ENCODE peak calls at places on chromosome 10, in ten cellular contexts. J is HAP-1; Z is stimulated activated CD4-positive, alpha-beta T cell treated with anti-CD3 and anti-CD28 coated beads, Interleukin-4, amount 100 ng/mL, for 24 hours; U is activated CD4-positive, alpha-beta T cell treated with anti-CD3 and anti-CD28 coated beads for 1 hour; H is central memory CD4-positive, alpha-beta T cell; R is fibroblast of gingiva; V is coronary artery; X is fibroblast of the aortic adventitia; K is HTR-8/SVneo; M is sciatic nerve. T is an unnamed sample.

GRCh38 chr10:13693783-13694450 is 107.2 kb downstream of the PRPF18 start:
- DNase-seq in J (no peak), Z (no peak), U (no peak), H (no peak), R (no peak), V (no peak), X (no peak), K (no peak), M (no peak), T (no peak)

GRCh38 chr10:30784896-30785605 is 155.5 kb upstream of the LYZL2 start:
- DNase-seq in J (no peak), Z (peak), U (no peak), H (no peak), R (peak), V (peak), X (peak), K (peak), M (peak), T (peak)

GRCh38 chr10:52541082-52541481 is 227.0 kb downstream of the DKK1 start:
- DNase-seq in J (no peak), Z (no peak), U (no peak), H (no peak), R (peak), V (no peak), X (peak), K (no peak), M (no peak), T (no peak)

GRCh38 chr10:45373003-45373782 is 823 bp upstream of the ALOX5 start:
- DNase-seq in J (peak), Z (peak), U (no peak), H (peak), R (no peak), V (no peak), X (no peak), K (no peak), M (no peak), T (peak)

GRCh38 chr10:86165666-86166065 is 200.9 kb downstream of the GRID1 start:
- DNase-seq in J (no peak), Z (no peak), U (no peak), H (no peak), R (no peak), V (no peak), X (no peak), K (no peak), M (peak), T (no peak)

GRCh38 chr10:113094114-113094486 is 144.1 kb downstream of the TCF7L2 start:
- DNase-seq in J (peak), Z (no peak), U (no peak), H (peak), R (peak), V (no peak), X (no peak), K (no peak), M (no peak), T (peak)

GRCh38 chr10:70357447-70358035 is 24.9 kb downstream of the LRRC20 start:
- DNase-seq in J (no peak), Z (no peak), U (no peak), H (no peak), R (no peak), V (no peak), X (no peak), K (no peak), M (no peak), T (peak)

GRCh38 chr10:33273295-33274002 is 61.0 kb downstream of the NRP1 start:
- DNase-seq in J (peak), Z (no peak), U (no peak), H (no peak), R (peak), V (peak), X (peak), K (peak), M (peak), T (no peak)

GRCh38 chr10:114143160-114143559 is 30.8 kb downstream of the CCDC186 start:
- DNase-seq in J (no peak), Z (no peak), U (no peak), H (no peak), R (no peak), V (no peak), X (no peak), K (no peak), M (no peak), T (no peak)

GRCh38 chr10:46035923-46036849 is 5.8 kb upstream of the NCOA4 start:
- DNase-seq in J (no peak), Z (no peak), U (no peak), H (no peak), R (no peak), V (no peak), X (no peak), K (no peak), M (no peak), T (no peak)

GRCh38 chr10:109018892-109019507 is 904.3 kb downstream of the XPNPEP1 start:
- DNase-seq in J (no peak), Z (no peak), U (no peak), H (no peak), R (no peak), V (no peak), X (peak), K (peak), M (no peak), T (no peak)

GRCh38 chr10:79446451-79447020 is 1.1 kb upstream of the ZCCHC24 start:
- DNase-seq in J (peak), Z (no peak), U (peak), H (no peak), R (no peak), V (peak), X (no peak), K (no peak), M (peak), T (no peak)

GRCh38 chr10:42984761-42985325 is 92.0 kb upstream of the RET start:
- DNase-seq in J (peak), Z (no peak), U (no peak), H (no peak), R (no peak), V (peak), X (no peak), K (no peak), M (no peak), T (no peak)

GRCh38 chr10:102342958-102343357 is 52.5 kb upstream of the NFKB2 start:
- DNase-seq in J (peak), Z (no peak), U (no peak), H (no peak), R (peak), V (no peak), X (peak), K (no peak), M (no peak), T (no peak)

GRCh38 chr10:119715628-119716505 is 10.0 kb upstream of the INPP5F start:
- DNase-seq in J (no peak), Z (no peak), U (no peak), H (no peak), R (peak), V (no peak), X (peak), K (no peak), M (no peak), T (no peak)

GRCh38 chr10:44325878-44326277 is 59.0 kb downstream of the CXCL12 start:
- DNase-seq in J (no peak), Z (no peak), U (no peak), H (no peak), R (no peak), V (no peak), X (no peak), K (no peak), M (no peak), T (no peak)

GRCh38 chr10:21860718-21861117 is 142.8 kb downstream of the DNAJC1 start:
- DNase-seq in J (no peak), Z (no peak), U (no peak), H (no peak), R (no peak), V (no peak), X (peak), K (no peak), M (no peak), T (peak)

GRCh38 chr10:132265878-132266496 is 41.8 kb downstream of the STK32C start:
- DNase-seq in J (no peak), Z (no peak), U (no peak), H (no peak), R (peak), V (no peak), X (peak), K (no peak), M (no peak), T (no peak)

GRCh38 chr10:90161-90560 is 41.1 kb upstream of the TUBB8 start:
- DNase-seq in J (no peak), Z (no peak), U (no peak), H (no peak), R (no peak), V (no peak), X (no peak), K (no peak), M (no peak), T (no peak)

GRCh38 chr10:118298787-118299186 is 43.3 kb downstream of the FAM204A start:
- DNase-seq in J (no peak), Z (no peak), U (no peak), H (no peak), R (no peak), V (no peak), X (no peak), K (no peak), M (no peak), T (no peak)

GRCh38 chr10:120336910-120337540 is 120.0 kb upstream of the PLPP4 start:
- DNase-seq in J (peak), Z (peak), U (peak), H (peak), R (no peak), V (no peak), X (peak), K (peak), M (peak), T (peak)

GRCh38 chr10:93921338-93921737 is 27.6 kb downstream of the SLC35G1 start:
- DNase-seq in J (peak), Z (peak), U (no peak), H (no peak), R (no peak), V (no peak), X (no peak), K (no peak), M (no peak), T (no peak)

GRCh38 chr10:26269754-26270153 is 53.2 kb downstream of the GAD2 start:
- DNase-seq in J (peak), Z (no peak), U (no peak), H (no peak), R (no peak), V (no peak), X (peak), K (peak), M (no peak), T (no peak)

GRCh38 chr10:92052088-92052487 is 128.5 kb downstream of the BTAF1 start:
- DNase-seq in J (no peak), Z (no peak), U (no peak), H (no peak), R (no peak), V (no peak), X (no peak), K (no peak), M (no peak), T (no peak)

GRCh38 chr10:83373659-83374058 is 765.6 kb upstream of the GHITM start:
- DNase-seq in J (peak), Z (no peak), U (no peak), H (no peak), R (no peak), V (no peak), X (no peak), K (no peak), M (no peak), T (no peak)

GRCh38 chr10:130924138-130924819 is 387.2 kb downstream of the TCERG1L start:
- DNase-seq in J (no peak), Z (no peak), U (no peak), H (no peak), R (no peak), V (no peak), X (no peak), K (no peak), M (no peak), T (no peak)

GRCh38 chr10:4196948-4197390 is 412.0 kb upstream of the KLF6 start:
- DNase-seq in J (no peak), Z (no peak), U (no peak), H (no peak), R (no peak), V (no peak), X (peak), K (no peak), M (no peak), T (no peak)

GRCh38 chr10:120318862-120319261 is 138.2 kb upstream of the PLPP4 start:
- DNase-seq in J (no peak), Z (no peak), U (no peak), H (no peak), R (no peak), V (no peak), X (no peak), K (no peak), M (no peak), T (no peak)

T was measured in GM06990.